ENCODE peak calls at places on chromosomes 4 and X, in eight cellular contexts. N is transverse colon; E is activated naive CD8-positive, alpha-beta T cell treated with anti-CD3 and anti-CD28 coated beads, Interleukin-2, amount 50 U/mL, for 24 hours; V is BE2C; D is activated effector memory CD4-positive, alpha-beta T cell treated with Interleukin-2 at 50 U/mL for 16 hours; P is RPMI8226; Z is KBM-7; S is Calu3. M is an unnamed sample.

GRCh38 chrX:111581086-111581485 is 69.6 kb downstream of the SERTM2 start:
- DNase-seq in N (no peak), E (no peak), V (no peak), D (no peak), P (no peak), Z (no peak), S (no peak), M (no peak)

GRCh38 chr4:74157116-74157742 is 689 bp upstream of the MTHFD2L start:
- DNase-seq in N (no peak), E (no peak), V (no peak), D (no peak), P (no peak), Z (no peak), S (no peak), M (no peak)

GRCh38 chr4:150402968-150403367 is 179.0 kb upstream of the MAB21L2 start:
- DNase-seq in N (peak), E (peak), V (peak), D (no peak), P (peak), Z (peak), S (peak), M (peak)

GRCh38 chr4:2761035-2761923 is 5.1 kb upstream of the TNIP2 start:
- DNase-seq in N (peak), E (peak), V (no peak), D (no peak), P (no peak), Z (no peak), S (peak), M (no peak)

GRCh38 chr4:105714071-105714521 is 5.5 kb downstream of the GSTCD start:
- DNase-seq in N (no peak), E (no peak), V (no peak), D (no peak), P (peak), Z (peak), S (no peak), M (no peak)

GRCh38 chr4:144894525-144894924 is 203.5 kb downstream of the ANAPC10 start:
- DNase-seq in N (peak), E (no peak), V (no peak), D (no peak), P (peak), Z (peak), S (peak), M (no peak)

GRCh38 chr4:89727236-89727635 is 109.7 kb downstream of the SNCA start:
- DNase-seq in N (no peak), E (no peak), V (no peak), D (no peak), P (no peak), Z (no peak), S (no peak), M (no peak)

GRCh38 chr4:140326395-140326993 is 47.0 kb upstream of the SCOC start:
- DNase-seq in N (peak), E (no peak), V (peak), D (no peak), P (peak), Z (peak), S (peak), M (no peak)

GRCh38 chr4:67288964-67289363 is 256.3 kb downstream of the CENPC start:
- DNase-seq in N (no peak), E (peak), V (peak), D (no peak), P (peak), Z (peak), S (peak), M (no peak)